ENCODE peak calls at places on chromosomes 1 and 21, in five cellular contexts. Z, H, L, M and I are unnamed samples.

GRCh38 chr1:27116210-27116609 is 38.7 kb downstream of the SLC9A1 start:
- DNase-seq in Z (no peak), H (no peak), L (no peak), M (no peak), I (no peak)

GRCh38 chr1:222697858-222698257 is 14.4 kb downstream of the AIDA start:
- DNase-seq in Z (no peak), H (no peak), L (no peak), M (no peak), I (peak)

GRCh38 chr21:34526618-34527290 is 14.7 kb upstream of the KCNE1 start:
- DNase-seq in Z (peak), H (peak), L (no peak), M (peak), I (peak)

GRCh38 chr1:51236548-51237312 is 657 bp downstream of the RNF11 start:
- DNase-seq in Z (peak), H (peak), L (no peak), M (peak), I (peak)

GRCh38 chr1:184595609-184596008 is 159.0 kb downstream of the EDEM3 start:
- DNase-seq in Z (peak), H (peak), L (no peak), M (no peak), I (peak)

GRCh38 chr1:35499652-35500176 is 57.5 kb downstream of the KIAA0319L start:
- DNase-seq in Z (peak), H (no peak), L (no peak), M (peak), I (peak)

GRCh38 chr1:7333576-7333975 is 437.5 kb upstream of the VAMP3 start:
- DNase-seq in Z (no peak), H (no peak), L (no peak), M (no peak), I (no peak)

GRCh38 chr1:221887091-221887746 is 145.3 kb upstream of the DUSP10 start:
- DNase-seq in Z (peak), H (peak), L (peak), M (no peak), I (peak)

GRCh38 chr1:15820478-15820877 is 13.0 kb upstream of the UQCRHL start:
- DNase-seq in Z (no peak), H (no peak), L (no peak), M (no peak), I (no peak)

GRCh38 chr1:15764269-15764764 is 5.7 kb downstream of the FBLIM1 start:
- DNase-seq in Z (peak), H (no peak), L (no peak), M (no peak), I (no peak)

GRCh38 chr1:218785928-218786327 is 387.8 kb upstream of the LYPLAL1 start:
- DNase-seq in Z (no peak), H (no peak), L (no peak), M (no peak), I (peak)

GRCh38 chr1:115506523-115507255 is 135.1 kb upstream of the VANGL1 start:
- DNase-seq in Z (no peak), H (peak), L (no peak), M (no peak), I (no peak)

GRCh38 chr1:115507916-115508315 is 133.9 kb upstream of the VANGL1 start:
- DNase-seq in Z (no peak), H (no peak), L (no peak), M (no peak), I (no peak)

GRCh38 chr1:115507256-115507589 is 134.5 kb upstream of the VANGL1 start:
- DNase-seq in Z (peak), H (peak), L (peak), M (peak), I (peak)

GRCh38 chr1:115501476-115501875 is 140.3 kb upstream of the VANGL1 start:
- DNase-seq in Z (no peak), H (peak), L (no peak), M (no peak), I (no peak)

DNA sequence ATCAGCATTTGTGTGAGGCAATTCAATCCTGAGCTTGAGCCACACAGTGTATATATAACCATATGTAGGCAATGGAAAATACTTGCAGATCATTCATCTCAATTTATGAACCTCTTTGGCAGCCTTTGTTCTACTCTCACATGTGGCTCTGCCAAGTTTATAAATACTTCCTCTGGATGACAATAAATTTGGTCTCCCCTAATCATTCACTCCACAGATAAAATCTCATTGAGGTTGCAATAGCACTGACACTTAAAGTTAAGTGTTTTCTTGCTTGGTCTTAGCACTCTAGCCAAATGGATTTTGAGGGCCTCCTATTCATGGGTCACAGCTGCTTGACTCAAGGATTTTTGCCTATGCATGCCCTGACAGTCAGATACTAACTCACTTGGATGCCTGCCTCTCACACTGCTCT is 136.6 kb upstream of the VANGL1 start:
- DNase-seq in Z (no peak), H (no peak), L (no peak), M (no peak), I (peak)
- H2AFZ ChIP-seq in Z (no peak), H (no peak), L (no peak), M (no peak), I (no peak)

DNA sequence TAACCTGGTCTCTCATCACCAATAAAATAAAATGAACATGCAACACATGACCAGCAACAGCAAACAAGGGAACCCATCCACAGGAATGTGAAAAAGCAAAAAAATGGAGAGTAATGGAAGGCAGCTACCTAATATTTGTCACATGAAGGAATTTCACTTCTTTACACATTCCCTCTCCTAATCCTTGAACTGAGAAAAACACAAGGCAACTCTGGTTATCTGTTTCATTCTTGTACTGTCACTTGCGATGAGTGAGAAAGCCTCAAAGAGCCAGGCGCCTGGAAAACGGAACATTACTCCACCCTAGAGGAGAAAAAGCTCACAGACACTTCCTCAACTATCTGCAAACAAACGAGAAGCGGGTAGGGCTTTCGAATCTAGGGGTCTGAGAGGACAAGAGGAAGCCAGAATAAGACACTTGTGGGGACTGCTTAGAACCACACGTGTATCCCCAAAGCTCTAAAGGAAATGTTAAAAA is 13.8 kb downstream of the HSF2BP start:
- DNase-seq in Z (peak), H (peak), L (no peak), M (peak), I (peak)
- TF ChIP-seq CTCF in Z (peak), H (peak), L (no peak), M (peak), I (peak)

GRCh38 chr1:108961752-108962486 is 1.4 kb downstream of the CLCC1 start:
- DNase-seq in Z (no peak), H (peak), L (no peak), M (no peak), I (no peak)
- H2AFZ ChIP-seq in Z (peak), H (peak), L (no peak), M (no peak), I (no peak)

GRCh38 chr1:20151906-20152598 is 12.9 kb downstream of the PLA2G2F start:
- DNase-seq in Z (peak), H (peak), L (peak), M (peak), I (peak)

GRCh38 chr1:20150969-20151368 is 11.8 kb downstream of the PLA2G2F start:
- DNase-seq in Z (no peak), H (no peak), L (no peak), M (no peak), I (no peak)

GRCh38 chr1:20154306-20154831 is 15.2 kb downstream of the PLA2G2F start:
- DNase-seq in Z (no peak), H (no peak), L (no peak), M (no peak), I (no peak)

GRCh38 chr1:20153000-20153418 is 13.9 kb downstream of the PLA2G2F start:
- DNase-seq in Z (no peak), H (no peak), L (no peak), M (peak), I (peak)

DNA sequence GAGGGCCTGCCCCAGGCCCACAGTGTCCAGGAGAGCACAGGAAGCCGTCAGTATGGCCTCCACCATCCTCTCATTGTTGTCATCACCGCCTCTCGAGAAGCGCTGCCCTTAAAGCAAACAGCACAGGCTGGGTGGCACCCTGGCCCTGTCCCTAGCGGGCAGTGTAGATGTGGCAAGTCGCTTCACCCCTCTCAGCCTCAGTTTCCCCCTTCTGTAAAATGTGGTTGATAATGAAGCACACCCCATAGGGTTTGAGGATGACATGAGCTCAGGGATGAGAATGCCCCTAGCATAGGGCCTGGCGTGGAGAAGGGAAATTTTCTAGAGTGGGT is 13.4 kb downstream of the PLA2G2F start:
- DNase-seq in Z (no peak), H (no peak), L (no peak), M (no peak), I (no peak)
- TF ChIP-seq CTCF in Z (no peak), H (peak), L (no peak), M (no peak), I (no peak)

GRCh38 chr1:41482906-41483895 is 1.3 kb downstream of the EDN2 start:
- DNase-seq in Z (no peak), H (peak), L (no peak), M (no peak), I (no peak)

GRCh38 chr1:41483960-41484844 is at the start of gene EDN2:
- DNase-seq in Z (no peak), H (peak), L (no peak), M (peak), I (no peak)

GRCh38 chr1:41481109-41481775 is 3.2 kb downstream of the EDN2 start:
- DNase-seq in Z (no peak), H (no peak), L (no peak), M (no peak), I (no peak)

GRCh38 chr1:41480204-41481108 is 4.0 kb downstream of the EDN2 start:
- DNase-seq in Z (no peak), H (no peak), L (no peak), M (no peak), I (no peak)

DNA sequence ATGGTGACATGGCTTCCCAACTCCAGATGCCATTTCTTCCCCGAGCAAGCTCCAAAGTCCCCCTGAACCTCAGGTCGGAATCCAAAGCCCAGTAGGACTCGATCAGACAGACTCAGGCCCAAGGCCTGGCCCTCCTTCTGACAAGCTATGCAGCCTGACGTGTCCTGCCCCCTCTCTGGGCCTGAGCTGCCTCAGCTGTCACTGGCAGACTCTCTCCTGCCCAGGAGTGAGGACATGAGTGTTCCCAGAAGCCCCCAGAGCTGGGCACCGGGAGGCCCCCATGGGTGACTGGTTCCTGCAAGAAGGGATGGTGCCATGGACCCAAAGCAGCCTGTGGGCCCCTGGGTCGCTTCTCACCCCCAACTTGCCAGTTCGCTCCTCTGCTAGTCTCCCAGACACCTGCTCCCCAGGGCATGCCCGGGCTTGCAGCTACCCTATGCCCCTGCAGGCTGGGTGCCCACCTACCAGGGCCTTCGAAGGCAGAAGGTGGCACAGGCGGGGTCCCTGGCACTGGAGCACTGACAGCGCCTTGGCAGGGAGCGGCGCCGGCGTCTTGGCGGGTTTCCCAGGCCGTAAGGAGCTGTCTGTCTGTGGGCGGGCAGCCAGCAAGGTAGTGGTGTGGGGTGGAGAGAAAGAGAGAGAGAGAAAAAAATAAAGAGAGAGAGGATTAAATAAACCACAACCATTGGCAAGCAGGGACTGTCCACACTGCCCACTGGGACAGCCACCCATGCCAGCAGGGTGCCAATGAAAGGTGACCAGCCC is 2.3 kb downstream of the EDN2 start:
- DNase-seq in Z (no peak), H (peak), L (no peak), M (no peak), I (no peak)
- H2AFZ ChIP-seq in Z (no peak), H (no peak), L (no peak), M (no peak), I (no peak)

DNA sequence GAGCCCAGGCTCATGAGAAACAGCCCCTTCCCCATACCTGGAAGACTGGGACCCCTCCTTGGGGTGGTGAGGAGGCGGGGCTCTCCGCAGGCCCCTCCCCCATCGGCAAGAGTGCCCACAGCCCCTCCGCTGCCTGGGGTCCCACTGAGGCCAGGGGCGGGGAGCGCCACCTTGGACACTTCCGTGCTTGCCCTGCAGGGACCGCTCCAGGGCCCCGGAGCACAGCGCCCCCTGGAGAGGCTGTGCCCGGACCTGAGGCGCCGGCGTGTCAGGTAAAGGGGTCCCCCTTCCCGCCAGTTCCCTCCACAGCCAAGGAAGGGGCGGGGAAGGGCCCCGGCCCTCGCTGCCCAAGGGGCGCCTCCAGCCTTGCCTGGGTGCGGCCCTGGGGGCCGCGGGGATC is 21.5 kb downstream of the INAVA start:
- DNase-seq in Z (no peak), H (no peak), L (peak), M (peak), I (no peak)
- TF ChIP-seq CTCF in Z (peak), H (peak), L (peak), M (peak), I (no peak)

DNA sequence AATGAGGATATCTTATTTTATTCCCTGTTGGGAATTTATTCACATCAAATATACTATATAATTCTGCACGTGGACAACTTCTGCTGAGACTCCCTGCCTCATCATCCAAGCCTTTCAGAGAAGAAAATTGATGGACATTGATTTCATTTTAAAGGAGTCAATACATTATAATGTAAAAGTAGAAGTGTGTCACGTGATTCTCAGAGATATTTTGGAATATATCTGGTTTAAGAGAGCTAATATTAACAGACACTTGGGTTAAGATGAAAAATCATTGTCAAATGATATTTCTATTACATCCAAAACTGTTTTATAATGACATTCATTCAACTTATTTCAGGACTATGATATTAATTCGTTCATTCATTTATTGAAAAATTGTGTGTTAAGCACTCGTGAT is 314.2 kb downstream of the ADGRL2 start:
- DNase-seq in Z (no peak), H (no peak), L (no peak), M (no peak), I (no peak)
- H2AFZ ChIP-seq in Z (no peak), H (no peak), L (no peak), M (no peak), I (no peak)

GRCh38 chr21:17783003-17783402 is 36.2 kb downstream of the C21orf91 start:
- DNase-seq in Z (no peak), H (no peak), L (no peak), M (no peak), I (no peak)

GRCh38 chr21:17781524-17781923 is 37.6 kb downstream of the C21orf91 start:
- DNase-seq in Z (no peak), H (no peak), L (no peak), M (no peak), I (no peak)

GRCh38 chr21:17779486-17779885 is 39.7 kb downstream of the C21orf91 start:
- DNase-seq in Z (no peak), H (no peak), L (no peak), M (no peak), I (no peak)

GRCh38 chr21:17782051-17782450 is 37.1 kb downstream of the C21orf91 start:
- DNase-seq in Z (no peak), H (no peak), L (no peak), M (no peak), I (no peak)

DNA sequence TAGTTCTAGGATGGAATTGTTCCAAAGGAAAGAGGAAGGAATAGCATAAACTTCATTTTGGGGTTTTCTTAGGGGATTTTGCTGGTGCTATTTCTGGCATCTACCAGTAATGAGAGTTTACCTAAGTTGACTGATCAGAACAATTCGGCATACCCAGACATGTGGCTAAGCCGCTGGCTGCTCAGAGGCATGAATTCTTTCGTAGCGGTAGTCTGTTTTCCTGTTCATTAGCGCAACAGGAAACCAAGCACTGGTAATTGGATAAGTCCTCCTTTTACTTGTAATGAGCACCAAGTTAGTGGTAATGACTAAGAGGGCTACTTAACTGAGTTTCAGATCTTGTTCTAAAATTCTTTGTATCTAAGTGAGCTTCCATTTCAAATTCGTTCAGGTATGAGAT is 38.6 kb downstream of the C21orf91 start:
- DNase-seq in Z (no peak), H (no peak), L (no peak), M (peak), I (no peak)
- TF ChIP-seq CTCF in Z (no peak), H (no peak), L (no peak), M (no peak), I (no peak)

GRCh38 chr1:20787100-20787774 is at the start of gene HP1BP3:
- DNase-seq in Z (peak), H (peak), L (peak), M (peak), I (peak)
- H2AFZ ChIP-seq in Z (peak), H (peak), L (peak), M (peak), I (peak)

GRCh38 chr1:217661407-217661806 is 30.3 kb downstream of the SPATA17 start:
- DNase-seq in Z (no peak), H (no peak), L (no peak), M (no peak), I (no peak)

GRCh38 chr1:217660353-217661062 is 29.4 kb downstream of the SPATA17 start:
- DNase-seq in Z (peak), H (peak), L (no peak), M (peak), I (peak)
- TF ChIP-seq CTCF in Z (peak), H (peak), L (no peak), M (peak), I (peak)